ENCODE peak calls at places on chromosomes 3 and 15, in nine cellular contexts. G is GM12865; M is effector memory CD4-positive, alpha-beta T cell; Y is AG10803; C is pancreas; H is neural progenitor cell; F is heart left ventricle; U is hepatocyte; Q is heart right ventricle. D is an unnamed sample.
A peak's percentile ranks its signal among the peaks of the same experiment; 100 is the strongest.

GRCh38 chr15:40092416-40093223 is 16.1 kb downstream of the BMF start:
- DNase-seq in Q (peak; percentile 72), H (peak; percentile 67), G (no peak), U (peak; percentile 91), Y (peak; percentile 98), M (no peak), F (peak; percentile 84), C (no peak), D (peak; percentile 55)

GRCh38 chr15:66156310-66156975 is 97.1 kb downstream of the MEGF11 start:
- DNase-seq in F (no peak), Q (no peak), H (no peak), Y (no peak), C (no peak), U (no peak), M (no peak), G (peak; percentile 11), D (no peak)

GRCh38 chr3:33749546-33750215 is 31.6 kb upstream of the CLASP2 start:
- DNase-seq in U (no peak), M (no peak), Y (peak; percentile 29), Q (no peak), F (no peak), G (peak; percentile 20), C (no peak), H (no peak), D (no peak)

GRCh38 chr15:98381446-98381845 is 266.9 kb upstream of the IGF1R start:
- DNase-seq in C (no peak), Y (no peak), H (no peak), F (no peak), M (no peak), Q (no peak), G (no peak), U (no peak), D (no peak)

GRCh38 chr15:65476942-65477341 is 40.5 kb downstream of the DPP8 start:
- DNase-seq in F (no peak), C (no peak), U (no peak), H (no peak), Y (peak; percentile 89), G (no peak), M (no peak), Q (no peak), D (no peak)

GRCh38 chr3:23494967-23495366 is 291.8 kb downstream of the UBE2E2 start:
- DNase-seq in H (no peak), F (no peak), Q (no peak), M (no peak), Y (no peak), C (no peak), G (no peak), U (no peak), D (no peak)

GRCh38 chr3:196177967-196178366 is 33.2 kb downstream of the ZDHHC19 start:
- DNase-seq in U (no peak), C (no peak), M (no peak), Q (no peak), Y (no peak), H (no peak), F (no peak), G (no peak), D (peak; percentile 27)

GRCh38 chr15:41160639-41161315 is 44.7 kb upstream of the INO80 start:
- DNase-seq in U (no peak), C (no peak), M (no peak), G (no peak), F (no peak), Q (no peak), H (no peak), Y (peak; percentile 36), D (no peak)

GRCh38 chr15:50675524-50676144 is 11.0 kb downstream of the TRPM7 start:
- DNase-seq in M (no peak), Y (peak; percentile 50), C (no peak), Q (no peak), G (peak; percentile 21), U (peak; percentile 30), F (no peak), H (no peak), D (no peak)

GRCh38 chr3:11601446-11602241 is 42.1 kb downstream of the VGLL4 start:
- DNase-seq in Y (peak; percentile 80), F (peak; percentile 73), M (no peak), U (no peak), H (no peak), Q (peak; percentile 75), C (no peak), G (peak; percentile 72), D (peak; percentile 59)
- H3K4me3 ChIP-seq in Y (no peak overlapping the region), F (no peak overlapping the region), M (no peak overlapping the region), U (no peak overlapping the region), H (no peak overlapping the region), Q (no peak overlapping the region), C (no peak overlapping the region), G (peak overlapping the region; percentile 26), D (no peak overlapping the region)

GRCh38 chr3:184380210-184380626 is 364 bp downstream of the CHRD start:
- DNase-seq in M (no peak), G (no peak), H (peak; percentile 85), Y (peak; percentile 31), F (peak; percentile 74), Q (peak; percentile 69), U (peak; percentile 85), C (peak; percentile 84), D (peak; percentile 97)

GRCh38 chr3:184379375-184380209 is at the start of gene CHRD:
- DNase-seq in Q (no peak), G (no peak), H (peak; percentile 59), M (no peak), Y (no peak), F (peak; percentile 61), C (no peak), U (peak; percentile 34), D (peak; percentile 85)

GRCh38 chr3:184381261-184382224 is 1.7 kb downstream of the CHRD start:
- DNase-seq in C (no peak), F (peak; percentile 76), Y (no peak), G (no peak), U (no peak), Q (no peak), M (no peak), H (peak; percentile 74), D (peak; percentile 89)

GRCh38 chr3:184382326-184383032 is 2.6 kb downstream of the CHRD start:
- DNase-seq in Q (no peak), C (no peak), G (no peak), H (no peak), Y (no peak), F (no peak), M (no peak), U (no peak), D (peak; percentile 59)

DNA sequence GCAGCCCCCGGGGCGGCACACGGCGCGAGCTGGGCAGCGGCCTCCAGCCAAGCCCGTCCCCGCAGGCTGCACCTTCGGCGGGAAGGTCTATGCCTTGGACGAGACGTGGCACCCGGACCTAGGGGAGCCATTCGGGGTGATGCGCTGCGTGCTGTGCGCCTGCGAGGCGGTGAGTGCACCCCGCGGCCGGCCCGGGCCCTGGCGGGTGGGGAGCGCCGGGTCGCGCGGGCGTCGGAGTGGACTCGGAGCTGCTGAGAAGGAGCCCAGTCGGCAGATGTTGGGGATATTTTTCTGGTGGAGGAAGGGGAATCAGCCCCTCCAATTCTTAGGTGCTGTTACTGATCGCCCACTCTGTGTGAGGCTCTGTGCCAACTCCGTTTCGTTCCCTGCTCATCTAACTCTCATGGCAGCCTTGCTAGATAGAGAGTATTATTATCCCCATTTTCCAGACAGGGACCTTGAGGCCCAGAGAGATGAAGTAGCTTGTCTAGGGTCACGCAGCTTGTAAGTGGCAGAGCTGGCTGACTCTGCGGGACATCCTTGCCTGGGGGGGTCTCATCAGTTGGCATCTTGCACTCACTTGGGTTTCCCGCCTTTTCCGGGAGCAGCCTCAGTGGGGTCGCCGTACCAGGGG is 890 bp downstream of the CHRD start:
- DNase-seq in U (no peak), M (no peak), G (no peak), Q (no peak), C (no peak), H (no peak), Y (no peak), F (no peak), D (no peak)
- H3K4me3 ChIP-seq in U (peak overlapping the region; percentile 67), M (peak overlapping the region; percentile 53), G (no peak overlapping the region), Q (peak overlapping the region; percentile 56), C (peak overlapping the region; percentile 21), H (peak overlapping the region; percentile 67), Y (peak overlapping the region; percentile 41), F (peak overlapping the region; percentile 64), D (peak overlapping the region; percentile 43)

GRCh38 chr3:167736997-167737396 is 1.5 kb downstream of the SERPINI1 start:
- DNase-seq in Y (no peak), M (no peak), C (no peak), H (no peak), U (no peak), F (no peak), G (no peak), Q (no peak), D (no peak)

GRCh38 chr3:167735233-167736107 is at the start of gene SERPINI1:
- DNase-seq in Q (peak; percentile 91), G (peak; percentile 89), Y (peak; percentile 84), U (peak; percentile 96), M (peak; percentile 66), H (peak; percentile 97), F (peak; percentile 92), C (peak; percentile 91), D (peak; percentile 64)

GRCh38 chr3:167734498-167735232 is at the start of gene PDCD10:
- DNase-seq in Y (peak; percentile 97), H (peak; percentile 99), U (peak; percentile 99), M (peak; percentile 98), F (peak; percentile 99), Q (peak; percentile 98), G (peak; percentile 99), C (peak; percentile 97), D (peak; percentile 82)

GRCh38 chr3:167738037-167738436 is 2.5 kb downstream of the SERPINI1 start:
- DNase-seq in U (no peak), F (no peak), C (no peak), Y (no peak), Q (no peak), M (no peak), H (no peak), G (no peak), D (no peak)

DNA sequence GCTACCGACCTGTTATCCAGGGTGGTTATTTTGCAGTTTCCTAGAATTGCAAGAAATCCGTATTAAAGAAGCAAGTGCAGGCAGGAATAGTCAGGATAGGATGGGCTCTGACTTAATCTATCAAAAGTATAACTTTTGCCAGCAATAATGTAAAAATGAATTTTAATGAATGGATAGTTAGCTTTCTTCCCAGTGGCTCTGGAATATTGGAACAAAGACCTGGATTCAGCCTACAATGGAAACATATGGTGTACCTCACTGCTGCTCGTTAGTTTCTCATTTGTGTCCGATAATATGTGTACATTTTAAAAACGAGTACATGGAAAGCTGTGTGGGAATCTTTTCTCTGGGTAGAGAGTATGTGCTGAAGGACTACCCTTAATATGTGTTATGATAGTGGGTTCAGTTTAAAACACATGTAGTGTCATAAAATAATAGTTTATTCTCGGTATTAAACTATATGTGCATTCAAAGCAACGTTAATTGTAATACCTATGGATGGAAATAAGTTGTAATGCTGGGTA is 805 bp downstream of the SERPINI1 start:
- DNase-seq in Y (no peak), M (no peak), C (no peak), G (no peak), Q (no peak), H (no peak), U (no peak), F (no peak), D (no peak)
- H3K4me3 ChIP-seq in Y (peak overlapping the region; percentile 94), M (peak overlapping the region; percentile 96), C (peak overlapping the region; percentile 85), G (peak overlapping the region; percentile 87), Q (peak overlapping the region; percentile 83), H (peak overlapping the region; percentile 76), U (peak overlapping the region; percentile 50), F (peak overlapping the region; percentile 94), D (peak overlapping the region; percentile 95)

DNA sequence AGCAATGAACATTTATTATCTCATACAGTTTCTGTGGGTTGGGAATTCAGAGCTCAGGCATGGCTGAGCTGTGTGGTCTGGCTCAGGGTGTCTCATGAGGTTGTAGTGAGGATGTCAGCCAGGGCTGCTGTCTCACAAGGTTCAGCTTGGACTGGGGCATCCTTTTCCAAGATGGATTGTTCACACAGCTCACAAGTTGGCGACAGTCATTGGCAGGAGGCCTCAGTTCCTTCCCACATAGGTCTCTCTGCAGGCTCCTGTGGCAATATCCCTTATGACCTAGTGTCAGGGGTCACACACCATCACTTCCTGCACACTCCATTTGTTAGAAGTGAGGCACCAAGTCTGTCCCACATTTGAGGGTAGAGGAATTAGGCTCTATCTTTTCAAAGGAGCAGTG is 56.0 kb downstream of the RPLP1 start:
- DNase-seq in G (no peak), U (no peak), M (no peak), Q (no peak), H (no peak), C (no peak), Y (no peak), F (no peak), D (no peak)
- H3K4me3 ChIP-seq in G (no peak overlapping the region), U (no peak overlapping the region), M (no peak overlapping the region), Q (no peak overlapping the region), H (no peak overlapping the region), C (no peak overlapping the region), Y (no peak overlapping the region), F (no peak overlapping the region), D (no peak overlapping the region)